ENCODE peak calls at places on chromosomes 3 and 15, in five cellular contexts. One of them, this sample, is unnamed.

GRCh38 chr15:32819406-32819930 is 101.7 kb downstream of the GREM1 start:
- DNase-seq in HCT116: no peak
- DNase-seq in astrocyte: peak
- DNase-seq in IMR-90: no peak
- DNase-seq in OCI-LY7: no peak
- DNase-seq in this sample: no peak

GRCh38 chr3:179750720-179751328 is 98.0 kb downstream of the USP13 start:
- DNase-seq in HCT116: no peak
- DNase-seq in IMR-90: peak
- DNase-seq in OCI-LY7: peak
- DNase-seq in astrocyte: peak
- DNase-seq in this sample: peak

GRCh38 chr3:108500728-108501127 is 9.7 kb downstream of the MYH15 start:
- DNase-seq in OCI-LY7: no peak
- DNase-seq in IMR-90: peak
- DNase-seq in HCT116: no peak
- DNase-seq in astrocyte: no peak
- DNase-seq in this sample: no peak

GRCh38 chr3:11558002-11558401 is 85.7 kb downstream of the VGLL4 start:
- DNase-seq in OCI-LY7: no peak
- DNase-seq in HCT116: no peak
- DNase-seq in IMR-90: peak
- DNase-seq in astrocyte: peak
- DNase-seq in this sample: no peak

GRCh38 chr15:70793694-70794093 is 30.3 kb upstream of the UACA start:
- DNase-seq in HCT116: no peak
- DNase-seq in IMR-90: no peak
- DNase-seq in astrocyte: no peak
- DNase-seq in OCI-LY7: no peak
- DNase-seq in this sample: no peak

GRCh38 chr15:51312132-51312531 is 26.3 kb downstream of the CYP19A1 start:
- DNase-seq in IMR-90: peak
- DNase-seq in astrocyte: peak
- DNase-seq in OCI-LY7: no peak
- DNase-seq in HCT116: no peak
- DNase-seq in this sample: no peak

GRCh38 chr15:31237042-31237324 is 89.7 kb upstream of the KLF13 start:
- DNase-seq in HCT116: no peak
- DNase-seq in astrocyte: no peak
- DNase-seq in IMR-90: no peak
- DNase-seq in OCI-LY7: peak
- DNase-seq in this sample: no peak

GRCh38 chr3:53180305-53181023 is 19.5 kb downstream of the PRKCD start:
- DNase-seq in OCI-LY7: peak
- DNase-seq in astrocyte: no peak
- DNase-seq in IMR-90: no peak
- DNase-seq in HCT116: no peak
- DNase-seq in this sample: no peak

GRCh38 chr3:141076821-141077571 is 25.8 kb downstream of the SPSB4 start:
- DNase-seq in OCI-LY7: no peak
- DNase-seq in HCT116: no peak
- DNase-seq in IMR-90: peak
- DNase-seq in astrocyte: peak
- DNase-seq in this sample: no peak

GRCh38 chr3:195209083-195209835 is 61.7 kb downstream of the XXYLT1 start:
- DNase-seq in HCT116: no peak
- DNase-seq in OCI-LY7: peak
- DNase-seq in astrocyte: no peak
- DNase-seq in IMR-90: peak
- DNase-seq in this sample: peak

GRCh38 chr3:126061301-126062032 is 22.5 kb downstream of the SLC41A3 start:
- DNase-seq in HCT116: no peak
- DNase-seq in astrocyte: no peak
- DNase-seq in OCI-LY7: no peak
- DNase-seq in IMR-90: no peak
- DNase-seq in this sample: no peak

GRCh38 chr3:20047341-20047779 is 7.1 kb downstream of the KAT2B start:
- DNase-seq in astrocyte: no peak
- DNase-seq in HCT116: no peak
- DNase-seq in IMR-90: no peak
- DNase-seq in OCI-LY7: peak
- DNase-seq in this sample: no peak

GRCh38 chr3:134279466-134279865 is 28.8 kb upstream of the RYK start:
- DNase-seq in astrocyte: peak
- DNase-seq in OCI-LY7: no peak
- DNase-seq in HCT116: no peak
- DNase-seq in IMR-90: no peak
- DNase-seq in this sample: no peak

GRCh38 chr3:51379301-51379700 is 5.8 kb upstream of the MANF start:
- DNase-seq in OCI-LY7: no peak
- DNase-seq in HCT116: no peak
- DNase-seq in IMR-90: no peak
- DNase-seq in astrocyte: no peak
- DNase-seq in this sample: no peak

GRCh38 chr3:17320266-17320665 is 422.2 kb downstream of the TBC1D5 start:
- DNase-seq in OCI-LY7: no peak
- DNase-seq in HCT116: no peak
- DNase-seq in astrocyte: no peak
- DNase-seq in IMR-90: peak
- DNase-seq in this sample: no peak

GRCh38 chr15:77528968-77529319 is 103.8 kb downstream of the LINGO1 start:
- DNase-seq in IMR-90: no peak
- DNase-seq in OCI-LY7: no peak
- DNase-seq in astrocyte: no peak
- DNase-seq in HCT116: no peak
- DNase-seq in this sample: peak

GRCh38 chr3:140922634-140923033 is 19.0 kb upstream of the SLC25A36 start:
- DNase-seq in IMR-90: peak
- DNase-seq in HCT116: no peak
- DNase-seq in astrocyte: no peak
- DNase-seq in OCI-LY7: peak
- DNase-seq in this sample: no peak

GRCh38 chr3:55795296-55795695 is 308.2 kb upstream of the WNT5A start:
- DNase-seq in astrocyte: no peak
- DNase-seq in IMR-90: no peak
- DNase-seq in HCT116: no peak
- DNase-seq in OCI-LY7: no peak
- DNase-seq in this sample: no peak

GRCh38 chr3:59573911-59574310 is 524.1 kb upstream of the CFAP20DC start:
- DNase-seq in IMR-90: peak
- DNase-seq in OCI-LY7: no peak
- DNase-seq in HCT116: no peak
- DNase-seq in astrocyte: peak
- DNase-seq in this sample: no peak

GRCh38 chr3:151538706-151539403 is 78.0 kb upstream of the IGSF10 start:
- DNase-seq in astrocyte: peak
- DNase-seq in IMR-90: peak
- DNase-seq in OCI-LY7: no peak
- DNase-seq in HCT116: no peak
- DNase-seq in this sample: no peak

GRCh38 chr3:190538288-190538687 is 24.4 kb downstream of the IL1RAP start:
- DNase-seq in astrocyte: no peak
- DNase-seq in HCT116: no peak
- DNase-seq in IMR-90: no peak
- DNase-seq in OCI-LY7: no peak
- DNase-seq in this sample: no peak

GRCh38 chr15:88982304-88982945 is 69.2 kb upstream of the MFGE8 start:
- DNase-seq in IMR-90: peak
- DNase-seq in OCI-LY7: peak
- DNase-seq in HCT116: no peak
- DNase-seq in astrocyte: peak
- DNase-seq in this sample: peak

GRCh38 chr3:114307222-114307840 is 13.5 kb downstream of the TIGIT start:
- DNase-seq in IMR-90: no peak
- DNase-seq in OCI-LY7: peak
- DNase-seq in HCT116: no peak
- DNase-seq in astrocyte: no peak
- DNase-seq in this sample: no peak
- H3K4me2 ChIP-seq in IMR-90: no peak
- H3K4me2 ChIP-seq in OCI-LY7: no peak
- H3K4me2 ChIP-seq in HCT116: no peak
- H3K4me2 ChIP-seq in astrocyte: no peak
- H3K4me2 ChIP-seq in this sample: no peak

GRCh38 chr3:73432021-73432722 is 192.6 kb downstream of the PDZRN3 start:
- DNase-seq in IMR-90: peak
- DNase-seq in HCT116: peak
- DNase-seq in astrocyte: peak
- DNase-seq in OCI-LY7: peak
- DNase-seq in this sample: peak
- H3K4me2 ChIP-seq in IMR-90: no peak
- H3K4me2 ChIP-seq in HCT116: no peak
- H3K4me2 ChIP-seq in astrocyte: peak
- H3K4me2 ChIP-seq in OCI-LY7: no peak
- H3K4me2 ChIP-seq in this sample: no peak

GRCh38 chr3:89358281-89358680 is 250.9 kb downstream of the EPHA3 start:
- DNase-seq in astrocyte: peak
- DNase-seq in IMR-90: no peak
- DNase-seq in OCI-LY7: no peak
- DNase-seq in HCT116: no peak
- DNase-seq in this sample: no peak

DNA sequence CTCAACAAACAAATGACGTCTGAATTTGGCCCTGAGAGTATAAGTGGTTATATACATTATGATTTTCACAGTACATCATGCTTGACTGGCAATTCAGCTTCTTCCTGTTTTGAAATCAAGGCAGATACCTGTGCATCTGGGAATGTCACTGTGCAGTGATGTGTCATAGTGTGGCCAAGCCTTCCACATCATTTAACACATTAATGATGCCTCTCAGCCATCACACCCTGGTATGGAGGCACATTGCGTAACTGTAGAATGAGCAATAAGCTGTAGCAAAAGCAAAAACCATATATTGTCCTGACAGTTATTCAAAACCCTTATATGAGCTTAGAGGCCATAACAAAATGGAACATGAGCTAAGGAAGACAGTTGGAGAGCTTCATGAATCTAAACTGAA is 246.0 kb downstream of the EPHA3 start:
- DNase-seq in OCI-LY7: no peak
- DNase-seq in HCT116: no peak
- DNase-seq in IMR-90: no peak
- DNase-seq in astrocyte: peak
- DNase-seq in this sample: no peak
- H3K4me2 ChIP-seq in OCI-LY7: no peak
- H3K4me2 ChIP-seq in HCT116: no peak
- H3K4me2 ChIP-seq in IMR-90: no peak
- H3K4me2 ChIP-seq in astrocyte: no peak
- H3K4me2 ChIP-seq in this sample: no peak

GRCh38 chr3:143601738-143602480 is 246.4 kb downstream of the SLC9A9 start:
- DNase-seq in IMR-90: peak
- DNase-seq in OCI-LY7: no peak
- DNase-seq in HCT116: no peak
- DNase-seq in astrocyte: peak
- DNase-seq in this sample: no peak
- H3K4me2 ChIP-seq in IMR-90: no peak
- H3K4me2 ChIP-seq in OCI-LY7: no peak
- H3K4me2 ChIP-seq in HCT116: no peak
- H3K4me2 ChIP-seq in astrocyte: no peak
- H3K4me2 ChIP-seq in this sample: no peak

GRCh38 chr3:10224794-10225660 is 23.2 kb upstream of the TATDN2 start:
- DNase-seq in OCI-LY7: peak
- DNase-seq in astrocyte: peak
- DNase-seq in HCT116: peak
- DNase-seq in IMR-90: peak
- DNase-seq in this sample: peak
- H3K4me2 ChIP-seq in OCI-LY7: peak
- H3K4me2 ChIP-seq in astrocyte: no peak
- H3K4me2 ChIP-seq in HCT116: peak
- H3K4me2 ChIP-seq in IMR-90: no peak
- H3K4me2 ChIP-seq in this sample: no peak

DNA sequence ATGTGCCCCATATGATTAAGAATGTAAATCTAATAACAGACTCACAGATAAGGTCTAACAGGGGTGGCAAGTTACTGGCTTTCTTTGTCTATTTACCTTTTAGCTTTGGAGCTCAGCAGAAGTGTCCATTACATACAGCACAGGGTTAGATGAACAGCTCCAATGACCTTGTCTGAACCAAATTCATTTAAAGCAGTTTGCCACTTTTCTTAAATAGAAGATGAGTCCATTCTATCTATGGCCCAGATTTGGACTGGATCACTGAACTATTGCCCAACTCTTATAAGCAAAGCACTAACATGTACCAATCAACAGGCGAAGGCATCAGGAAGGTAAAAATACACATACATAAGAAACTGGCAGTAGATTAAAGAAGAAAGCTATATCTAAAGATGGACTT is 214.4 kb downstream of the TIGIT start:
- DNase-seq in OCI-LY7: no peak
- DNase-seq in IMR-90: no peak
- DNase-seq in HCT116: no peak
- DNase-seq in astrocyte: no peak
- DNase-seq in this sample: no peak
- H3K4me2 ChIP-seq in OCI-LY7: no peak
- H3K4me2 ChIP-seq in IMR-90: no peak
- H3K4me2 ChIP-seq in HCT116: peak
- H3K4me2 ChIP-seq in astrocyte: no peak
- H3K4me2 ChIP-seq in this sample: no peak

GRCh38 chr3:129000742-129001100 is 383 bp upstream of the EFCC1 start:
- DNase-seq in HCT116: no peak
- DNase-seq in astrocyte: no peak
- DNase-seq in OCI-LY7: no peak
- DNase-seq in IMR-90: no peak
- DNase-seq in this sample: no peak
- H3K4me2 ChIP-seq in HCT116: no peak
- H3K4me2 ChIP-seq in astrocyte: peak
- H3K4me2 ChIP-seq in OCI-LY7: no peak
- H3K4me2 ChIP-seq in IMR-90: no peak
- H3K4me2 ChIP-seq in this sample: peak

GRCh38 chr3:142228964-142229363 is 3.6 kb upstream of the GK5 start:
- DNase-seq in HCT116: no peak
- DNase-seq in astrocyte: no peak
- DNase-seq in IMR-90: no peak
- DNase-seq in OCI-LY7: no peak
- DNase-seq in this sample: no peak

GRCh38 chr3:142224482-142225072 is 808 bp downstream of the GK5 start:
- DNase-seq in OCI-LY7: no peak
- DNase-seq in IMR-90: no peak
- DNase-seq in HCT116: peak
- DNase-seq in astrocyte: no peak
- DNase-seq in this sample: no peak

GRCh38 chr3:142226474-142226873 is 1.1 kb upstream of the GK5 start:
- DNase-seq in IMR-90: no peak
- DNase-seq in OCI-LY7: no peak
- DNase-seq in HCT116: no peak
- DNase-seq in astrocyte: no peak
- DNase-seq in this sample: no peak

GRCh38 chr3:142223282-142223681 is 2.1 kb downstream of the GK5 start:
- DNase-seq in HCT116: no peak
- DNase-seq in astrocyte: no peak
- DNase-seq in OCI-LY7: no peak
- DNase-seq in IMR-90: no peak
- DNase-seq in this sample: no peak

DNA sequence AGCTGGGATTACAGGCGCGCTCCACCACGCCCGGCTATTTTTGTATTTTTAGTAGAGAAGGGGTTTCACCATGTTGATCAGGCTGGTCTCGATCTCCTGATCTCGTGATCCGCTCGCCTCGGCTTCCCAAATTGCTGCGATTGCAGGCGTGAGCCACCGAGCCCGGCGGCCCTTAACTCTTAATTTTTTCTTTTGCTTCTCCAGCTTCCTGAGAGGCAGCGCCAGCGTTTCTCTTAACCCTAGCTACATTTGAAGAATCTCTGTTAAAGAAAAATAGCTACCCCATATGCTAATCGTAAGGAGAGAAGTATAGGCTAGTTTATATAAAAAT is 465 bp upstream of the GK5 start:
- DNase-seq in IMR-90: no peak
- DNase-seq in OCI-LY7: no peak
- DNase-seq in astrocyte: no peak
- DNase-seq in HCT116: no peak
- DNase-seq in this sample: no peak
- H3K4me2 ChIP-seq in IMR-90: peak
- H3K4me2 ChIP-seq in OCI-LY7: peak
- H3K4me2 ChIP-seq in astrocyte: peak
- H3K4me2 ChIP-seq in HCT116: peak
- H3K4me2 ChIP-seq in this sample: peak

This sample was measured in SK-N-SH.